ENCODE peak calls at places on chromosomes 6 and 20, in ten cellular contexts. L is KBM-7; I is T-cell; D is activated T-cell treated with anti-CD3 and anti-CD28 coated beads for 4 hours; F is stimulated activated CD8-positive, alpha-beta memory T cell treated with anti-CD3 and anti-CD28 coated beads, Interleukin-7, amount 100 ng/mL, for 4 hours; R is posterior cingulate gyrus; X is ovary; M is coronary artery; H is GM23338; K is GM04503. W is an unnamed sample.

GRCh38 chr6:169939554-169940164 is 188.2 kb downstream of the ERMARD start:
- DNase-seq in L (no peak), I (no peak), D (no peak), F (no peak), R (no peak), X (no peak), M (no peak), H (no peak), K (no peak), W (no peak)

GRCh38 chr20:40606660-40607059 is 82.4 kb downstream of the MAFB start:
- DNase-seq in L (no peak), I (no peak), D (no peak), F (no peak), R (no peak), X (no peak), M (no peak), H (peak; percentile 34), K (no peak), W (no peak)

GRCh38 chr20:1119524-1119923 is 1.1 kb downstream of the PSMF1 start:
- DNase-seq in L (no peak), I (no peak), D (no peak), F (no peak), R (no peak), X (no peak), M (no peak), H (no peak), K (no peak), W (no peak)

GRCh38 chr20:3616250-3616649 is 46.9 kb downstream of the GFRA4 start:
- DNase-seq in L (no peak), I (no peak), D (no peak), F (no peak), R (no peak), X (no peak), M (no peak), H (peak; percentile 52), K (no peak), W (no peak)

GRCh38 chr6:5337573-5337972 is 76.3 kb downstream of the FARS2 start:
- DNase-seq in L (no peak), I (no peak), D (no peak), F (no peak), R (no peak), X (no peak), M (no peak), H (peak; percentile 19), K (peak; percentile 31), W (no peak)

GRCh38 chr6:1554881-1555569 is 54.7 kb upstream of the FOXC1 start:
- DNase-seq in L (no peak), I (peak; percentile 60), D (peak; percentile 70), F (peak; percentile 41), R (peak; percentile 88), X (peak; percentile 83), M (no peak), H (peak; percentile 65), K (no peak), W (no peak)

GRCh38 chr20:6708010-6708409 is 59.5 kb upstream of the BMP2 start:
- DNase-seq in L (no peak), I (no peak), D (no peak), F (no peak), R (no peak), X (no peak), M (no peak), H (no peak), K (peak; percentile 37), W (peak; percentile 77)

GRCh38 chr6:157272866-157273755 is 50.2 kb downstream of the TMEM242 start:
- DNase-seq in L (peak; percentile 16), I (peak; percentile 46), D (no peak), F (no peak), R (no peak), X (no peak), M (no peak), H (peak; percentile 65), K (no peak), W (no peak)

GRCh38 chr6:85669735-85670194 is 27.1 kb upstream of the SYNCRIP start:
- DNase-seq in L (peak; percentile 75), I (peak; percentile 14), D (peak; percentile 14), F (no peak), R (no peak), X (no peak), M (no peak), H (peak; percentile 71), K (no peak), W (no peak)

GRCh38 chr6:12957321-12958051 is 240.9 kb downstream of the PHACTR1 start:
- DNase-seq in L (peak; percentile 77), I (no peak), D (no peak), F (no peak), R (peak; percentile 90), X (peak; percentile 61), M (peak; percentile 76), H (peak; percentile 62), K (no peak), W (no peak)

GRCh38 chr6:44651604-44652003 is 264.1 kb downstream of the CDC5L start:
- DNase-seq in L (no peak), I (no peak), D (no peak), F (no peak), R (no peak), X (no peak), M (no peak), H (peak; percentile 81), K (no peak), W (no peak)

GRCh38 chr6:106339334-106340029 is 13.9 kb upstream of the ATG5 start:
- DNase-seq in L (peak; percentile 81), I (peak; percentile 3), D (peak; percentile 24), F (peak; percentile 23), R (no peak), X (no peak), M (no peak), H (peak; percentile 93), K (no peak), W (peak; percentile 56)

GRCh38 chr6:24788031-24788665 is 10.6 kb downstream of the ARMH2 start:
- DNase-seq in L (no peak), I (no peak), D (no peak), F (no peak), R (no peak), X (no peak), M (no peak), H (no peak), K (no peak), W (no peak)

GRCh38 chr6:26088344-26088743 is 1.1 kb downstream of the HFE start:
- DNase-seq in L (no peak), I (no peak), D (no peak), F (no peak), R (no peak), X (no peak), M (no peak), H (no peak), K (no peak), W (no peak)

GRCh38 chr20:61099786-61100185 is 152.3 kb upstream of the CDH4 start:
- DNase-seq in L (no peak), I (no peak), D (no peak), F (no peak), R (no peak), X (no peak), M (no peak), H (no peak), K (no peak), W (no peak)

GRCh38 chr6:35425284-35425683 is 26.9 kb upstream of the FANCE start:
- DNase-seq in L (no peak), I (no peak), D (no peak), F (no peak), R (no peak), X (no peak), M (no peak), H (no peak), K (peak; percentile 87), W (no peak)

GRCh38 chr20:33832113-33832853 is 21.1 kb downstream of the CHMP4B start:
- DNase-seq in L (no peak), I (no peak), D (no peak), F (no peak), R (peak; percentile 83), X (peak; percentile 46), M (no peak), H (peak; percentile 53), K (no peak), W (peak; percentile 70)

GRCh38 chr6:25961619-25962367 is 809 bp upstream of the TRIM38 start:
- DNase-seq in L (no peak), I (no peak), D (no peak), F (no peak), R (no peak), X (no peak), M (no peak), H (peak; percentile 9), K (no peak), W (no peak)

GRCh38 chr6:124076336-124077048 is 272.8 kb downstream of the NKAIN2 start:
- DNase-seq in L (no peak), I (no peak), D (no peak), F (no peak), R (no peak), X (no peak), M (no peak), H (no peak), K (no peak), W (no peak)

GRCh38 chr6:2196079-2196679 is 49.2 kb downstream of the GMDS start:
- DNase-seq in L (peak; percentile 57), I (no peak), D (peak; percentile 25), F (no peak), R (no peak), X (no peak), M (no peak), H (peak; percentile 75), K (no peak), W (no peak)

GRCh38 chr6:64713175-64713574 is 993.9 kb downstream of the EYS start:
- DNase-seq in L (no peak), I (no peak), D (no peak), F (no peak), R (no peak), X (no peak), M (no peak), H (no peak), K (no peak), W (no peak)

GRCh38 chr6:144347447-144347758 is 62.3 kb downstream of the UTRN start:
- DNase-seq in L (no peak), I (no peak), D (no peak), F (no peak), R (no peak), X (no peak), M (no peak), H (no peak), K (no peak), W (no peak)

GRCh38 chr6:163691049-163691448 is 276.5 kb downstream of the QKI start:
- DNase-seq in L (no peak), I (no peak), D (no peak), F (no peak), R (no peak), X (no peak), M (no peak), H (no peak), K (no peak), W (no peak)